ENCODE peak calls at places on chromosomes 3 and 15, in seven cellular contexts. Z is psoas muscle, X is endothelial cell, D is K562, S is nephron progenitor cell, O is left lung, E is IMR-90. N is an unnamed sample.

GRCh38 chr3:61573441-61573840 is 12.1 kb downstream of the PTPRG start:
- DNase-seq in Z (no peak), X (no peak), D (no peak), S (no peak), O (no peak), E (no peak), N (no peak)

GRCh38 chr3:14511623-14511965 is 28.5 kb downstream of the GRIP2 start:
- DNase-seq in Z (no peak), X (no peak), D (no peak), S (no peak), O (no peak), E (no peak), N (no peak)

GRCh38 chr15:60883691-60884319 is 345.3 kb downstream of the RORA start:
- DNase-seq in Z (no peak), X (no peak), D (no peak), S (no peak), O (no peak), E (no peak), N (no peak)

GRCh38 chr15:60520041-60520824 is 41.3 kb upstream of the ICE2 start:
- DNase-seq in Z (no peak), X (no peak), D (no peak), S (no peak), O (no peak), E (peak), N (no peak)

GRCh38 chr3:14042680-14043079 is 82.0 kb downstream of the CHCHD4 start:
- DNase-seq in Z (no peak), X (no peak), D (no peak), S (no peak), O (no peak), E (peak), N (no peak)

GRCh38 chr3:28173831-28174230 is 67.6 kb upstream of the CMC1 start:
- DNase-seq in Z (no peak), X (no peak), D (no peak), S (no peak), O (no peak), E (no peak), N (no peak)

GRCh38 chr3:78645628-78646310 is 1122.0 kb downstream of the ROBO1 start:
- DNase-seq in Z (no peak), X (peak), D (peak), S (peak), O (no peak), E (peak), N (no peak)

GRCh38 chr15:86634992-86635608 is 555.4 kb downstream of the AGBL1 start:
- DNase-seq in Z (no peak), X (no peak), D (no peak), S (no peak), O (no peak), E (no peak), N (no peak)

GRCh38 chr3:15708882-15709677 is 88.7 kb downstream of the ANKRD28 start:
- DNase-seq in Z (no peak), X (no peak), D (no peak), S (no peak), O (no peak), E (peak), N (no peak)

GRCh38 chr15:68207176-68207935 is 2.2 kb upstream of the CALML4 start:
- DNase-seq in Z (no peak), X (no peak), D (no peak), S (no peak), O (no peak), E (no peak), N (no peak)

GRCh38 chr3:105526349-105527111 is 159.8 kb downstream of the ALCAM start:
- DNase-seq in Z (no peak), X (no peak), D (no peak), S (no peak), O (no peak), E (peak), N (no peak)

GRCh38 chr3:24763421-24763820 is 268.8 kb upstream of the THRB start:
- DNase-seq in Z (no peak), X (no peak), D (no peak), S (no peak), O (no peak), E (no peak), N (no peak)

GRCh38 chr3:126156468-126156867 is 23.9 kb downstream of the ALDH1L1 start:
- DNase-seq in Z (no peak), X (no peak), D (peak), S (no peak), O (no peak), E (no peak), N (no peak)

GRCh38 chr15:58951388-58952060 is 18.0 kb upstream of the SLTM start:
- DNase-seq in Z (no peak), X (no peak), D (no peak), S (no peak), O (no peak), E (peak), N (no peak)

GRCh38 chr15:48318131-48318530 is 13.1 kb upstream of the DUT start:
- DNase-seq in Z (no peak), X (no peak), D (no peak), S (no peak), O (no peak), E (no peak), N (no peak)

GRCh38 chr3:136818191-136818850 is 605 bp upstream of the SLC35G2 start:
- DNase-seq in Z (peak), X (peak), D (peak), S (peak), O (peak), E (peak), N (no peak)
- TF ChIP-seq CTCF in Z (no peak), X (no peak), D (peak), S (no peak), O (no peak), E (peak), N (no peak)

GRCh38 chr3:186255703-186256331 is 106.2 kb downstream of the DGKG start:
- DNase-seq in Z (no peak), X (peak), D (peak), S (peak), O (peak), E (no peak), N (no peak)
- TF ChIP-seq CTCF in Z (no peak), X (peak), D (peak), S (peak), O (no peak), E (peak), N (peak)

GRCh38 chr15:41894251-41894790 is 468 bp upstream of the SPTBN5 start:
- DNase-seq in Z (no peak), X (no peak), D (no peak), S (no peak), O (no peak), E (no peak), N (no peak)

GRCh38 chr15:41893422-41894250 is at the start of gene SPTBN5:
- DNase-seq in Z (no peak), X (no peak), D (no peak), S (no peak), O (no peak), E (no peak), N (no peak)

GRCh38 chr15:41895491-41895890 is 1.6 kb upstream of the SPTBN5 start:
- DNase-seq in Z (no peak), X (no peak), D (no peak), S (no peak), O (no peak), E (no peak), N (no peak)

GRCh38 chr15:41895957-41896356 is 2.1 kb upstream of the SPTBN5 start:
- DNase-seq in Z (no peak), X (no peak), D (no peak), S (no peak), O (no peak), E (no peak), N (no peak)

GRCh38 chr15:41894791-41895463 is 1.1 kb upstream of the SPTBN5 start:
- DNase-seq in Z (peak), X (no peak), D (peak), S (no peak), O (peak), E (peak), N (no peak)
- TF ChIP-seq CTCF in Z (no peak), X (no peak), D (peak), S (no peak), O (no peak), E (peak), N (no peak)

GRCh38 chr15:91973481-91973880 is 120.0 kb downstream of the SLCO3A1 start:
- DNase-seq in Z (no peak), X (no peak), D (no peak), S (no peak), O (no peak), E (no peak), N (no peak)
- TF ChIP-seq CTCF in Z (no peak), X (no peak), D (no peak), S (no peak), O (no peak), E (peak), N (no peak)

GRCh38 chr15:64634020-64634419 is 141.4 kb downstream of the RBPMS2 start:
- DNase-seq in Z (no peak), X (peak), D (peak), S (no peak), O (no peak), E (no peak), N (no peak)

GRCh38 chr15:64634576-64635485 is 140.6 kb downstream of the RBPMS2 start:
- DNase-seq in Z (no peak), X (peak), D (no peak), S (peak), O (no peak), E (no peak), N (peak)

GRCh38 chr15:64633332-64633731 is 142.1 kb downstream of the RBPMS2 start:
- DNase-seq in Z (no peak), X (no peak), D (no peak), S (no peak), O (no peak), E (no peak), N (no peak)

GRCh38 chr15:64629063-64629462 is 146.3 kb downstream of the RBPMS2 start:
- DNase-seq in Z (no peak), X (no peak), D (no peak), S (no peak), O (no peak), E (no peak), N (no peak)

DNA sequence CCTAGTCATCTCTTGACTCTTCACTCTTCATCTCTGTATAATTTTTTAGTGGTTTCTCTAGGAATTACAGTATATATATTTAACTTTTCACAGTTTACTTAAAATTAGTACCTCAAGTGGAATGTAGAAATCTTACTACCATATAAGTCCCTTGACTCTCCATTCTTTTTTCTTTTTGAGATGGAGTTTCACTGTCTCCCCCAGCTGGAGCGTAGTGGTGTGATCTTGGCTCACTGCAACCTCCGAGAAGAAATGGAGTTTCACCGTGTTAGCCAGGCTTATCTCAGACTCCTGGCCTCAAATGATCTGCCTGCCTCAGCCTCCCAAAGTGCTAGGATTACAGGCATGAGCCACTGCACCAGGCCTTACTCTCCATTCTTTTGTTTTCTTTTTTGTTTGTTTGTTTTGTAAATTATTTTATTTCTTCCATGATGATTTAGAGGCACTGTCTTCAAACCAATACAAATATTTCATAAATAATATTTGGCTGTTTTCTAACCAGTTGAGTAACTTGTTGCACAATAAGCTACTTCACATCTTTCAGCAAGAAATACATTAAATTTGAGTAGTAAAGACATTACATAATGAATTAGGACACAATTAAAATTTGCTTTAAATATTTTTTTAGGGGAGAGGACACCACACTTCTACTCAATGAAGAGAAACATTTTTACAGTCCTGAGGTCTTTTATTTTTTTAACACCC is 144.8 kb downstream of the RBPMS2 start:
- DNase-seq in Z (no peak), X (no peak), D (peak), S (no peak), O (no peak), E (peak), N (no peak)
- TF ChIP-seq CTCF in Z (no peak), X (no peak), D (peak), S (no peak), O (no peak), E (peak), N (no peak)

GRCh38 chr3:170653801-170654200 is 67.9 kb upstream of the SLC7A14 start:
- DNase-seq in Z (no peak), X (no peak), D (no peak), S (no peak), O (no peak), E (no peak), N (no peak)
- TF ChIP-seq CTCF in Z (no peak), X (no peak), D (no peak), S (no peak), O (no peak), E (no peak), N (no peak)

N was measured in progenitor cell of endocrine pancreas.